ENCODE peak calls at places on chromosomes 12 and 14, in six cellular contexts. H is vagina, L is adrenal gland, A is Right ventricle myocardium superior, W is OCI-LY7, E is GM10248. T is an unnamed sample.

GRCh38 chr14:69153848-69154208 is 909 bp upstream of the DCAF5 start:
- DNase-seq in H (no peak), L (peak), A (peak), W (peak), E (no peak), T (peak)

GRCh38 chr14:32312010-32312331 is 17.1 kb upstream of the AKAP6 start:
- DNase-seq in H (no peak), L (no peak), A (no peak), W (no peak), E (no peak), T (no peak)

GRCh38 chr14:31785574-31785973 is 224.4 kb downstream of the NUBPL start:
- DNase-seq in H (no peak), L (no peak), A (no peak), W (no peak), E (no peak), T (no peak)

GRCh38 chr12:91778091-91778819 is 367.4 kb downstream of the BTG1 start:
- DNase-seq in H (no peak), L (no peak), A (no peak), W (peak), E (peak), T (peak)

GRCh38 chr12:870378-870777 is 79.1 kb downstream of the RAD52 start:
- DNase-seq in H (no peak), L (no peak), A (no peak), W (no peak), E (no peak), T (no peak)

GRCh38 chr12:109044241-109044640 is 8.1 kb upstream of the USP30 start:
- DNase-seq in H (no peak), L (no peak), A (no peak), W (no peak), E (no peak), T (no peak)

GRCh38 chr14:103803661-103804060 is 43.7 kb downstream of the PPP1R13B start:
- DNase-seq in H (no peak), L (peak), A (no peak), W (no peak), E (no peak), T (no peak)

GRCh38 chr12:52310622-52311281 is 10.4 kb downstream of the KRT83 start:
- DNase-seq in H (no peak), L (no peak), A (no peak), W (no peak), E (no peak), T (no peak)

GRCh38 chr14:69208665-69209064 is 17.4 kb downstream of the EXD2 start:
- DNase-seq in H (no peak), L (no peak), A (no peak), W (no peak), E (peak), T (no peak)

GRCh38 chr12:63151898-63152700 is 1.1 kb upstream of the AVPR1A start:
- DNase-seq in H (no peak), L (peak), A (no peak), W (peak), E (peak), T (peak)

GRCh38 chr12:32548691-32549412 is 130.2 kb upstream of the DNM1L start:
- DNase-seq in H (no peak), L (peak), A (no peak), W (no peak), E (no peak), T (no peak)

GRCh38 chr14:101736585-101736984 is 24.9 kb upstream of the PPP2R5C start:
- DNase-seq in H (peak), L (no peak), A (no peak), W (no peak), E (no peak), T (no peak)

GRCh38 chr12:42957136-42957535 is 367.6 kb upstream of the PRICKLE1 start:
- DNase-seq in H (no peak), L (no peak), A (peak), W (no peak), E (no peak), T (no peak)

GRCh38 chr14:35146711-35147149 is 24.4 kb downstream of the PRORP start:
- DNase-seq in H (no peak), L (no peak), A (no peak), W (no peak), E (no peak), T (no peak)